ENCODE peak calls at places on chromosomes 11 and 22, in eight cellular contexts. R is OCI-LY7, A is AG04450, Z is brain microvascular endothelial cell, B is gastrocnemius medialis, E is heart left ventricle, V is heart right ventricle, H is tibial artery. T is an unnamed sample.

GRCh38 chr11:134592391-134592990 is 180.4 kb upstream of the B3GAT1 start:
- DNase-seq in E (no peak), B (no peak), A (no peak), V (no peak), H (no peak), R (peak), Z (peak), T (no peak)

GRCh38 chr22:42180349-42180842 is 49.8 kb upstream of the CYP2D6 start:
- DNase-seq in E (no peak), Z (no peak), R (no peak), H (peak), A (no peak), B (peak), V (no peak), T (peak)

GRCh38 chr11:60116996-60117790 is 28.7 kb downstream of the MS4A2 start:
- DNase-seq in E (no peak), B (no peak), H (no peak), A (no peak), V (no peak), R (no peak), Z (no peak), T (no peak)

GRCh38 chr11:128180446-128181089 is 406.8 kb downstream of the ETS1 start:
- DNase-seq in E (no peak), Z (peak), H (no peak), R (no peak), V (no peak), B (no peak), A (peak), T (no peak)

GRCh38 chr11:67367014-67367835 is 6.2 kb downstream of the CLCF1 start:
- DNase-seq in A (no peak), E (no peak), H (no peak), Z (no peak), B (no peak), V (no peak), R (no peak), T (no peak)

GRCh38 chr22:42645341-42645937 is 3.8 kb downstream of the CYB5R3 start:
- DNase-seq in H (no peak), B (no peak), E (no peak), Z (no peak), R (no peak), A (no peak), V (no peak), T (peak)

GRCh38 chr11:57349491-57350274 is 11.5 kb downstream of the P2RX3 start:
- DNase-seq in V (peak), H (no peak), B (peak), Z (no peak), E (peak), A (no peak), R (peak), T (peak)

GRCh38 chr11:92838655-92839334 is 130.7 kb upstream of the MTNR1B start:
- DNase-seq in V (no peak), Z (peak), H (no peak), B (no peak), R (no peak), A (no peak), E (no peak), T (no peak)

GRCh38 chr22:41361716-41362310 is 19.9 kb upstream of the TEF start:
- DNase-seq in E (no peak), V (no peak), Z (no peak), H (no peak), B (no peak), R (no peak), A (no peak), T (no peak)

GRCh38 chr11:123694551-123694950 is 40.1 kb upstream of the SCN3B start:
- DNase-seq in A (no peak), Z (no peak), H (no peak), E (no peak), B (no peak), V (no peak), R (no peak), T (no peak)

GRCh38 chr11:47020793-47021624 is 84.4 kb downstream of the CSTPP1 start:
- DNase-seq in A (no peak), E (no peak), H (no peak), R (no peak), Z (no peak), V (no peak), B (no peak), T (no peak)

GRCh38 chr11:10779086-10779485 is 28.0 kb downstream of the CTR9 start:
- DNase-seq in Z (no peak), E (no peak), H (no peak), A (no peak), B (no peak), V (no peak), R (no peak), T (no peak)

GRCh38 chr11:746289-747175 is 732 bp upstream of the TALDO1 start:
- DNase-seq in A (no peak), H (no peak), E (no peak), V (no peak), B (peak), R (peak), Z (no peak), T (no peak)

GRCh38 chr11:69962152-69962551 is 116.0 kb upstream of the ANO1 start:
- DNase-seq in R (no peak), H (no peak), B (no peak), V (no peak), A (no peak), E (peak), Z (peak), T (no peak)

GRCh38 chr11:121770933-121771332 is 318.2 kb upstream of the SORL1-AS1 start:
- DNase-seq in V (no peak), B (no peak), Z (no peak), R (no peak), H (no peak), A (no peak), E (no peak), T (no peak)

GRCh38 chr22:42904049-42904448 is 47.0 kb upstream of the ARFGAP3 start:
- DNase-seq in R (no peak), Z (no peak), V (no peak), A (no peak), H (no peak), B (no peak), E (no peak), T (no peak)

GRCh38 chr11:35030716-35031213 is 108.2 kb upstream of the CD44 start:
- DNase-seq in B (peak), Z (peak), R (no peak), E (peak), V (peak), H (peak), A (peak), T (peak)

GRCh38 chr22:50473088-50473487 is 1.7 kb downstream of the SBF1 start:
- DNase-seq in Z (no peak), E (no peak), V (peak), R (peak), A (no peak), B (no peak), H (no peak), T (no peak)

GRCh38 chr11:70270877-70271634 is 566 bp downstream of the PPFIA1 start:
- DNase-seq in V (peak), R (peak), A (peak), Z (peak), H (peak), B (peak), E (peak), T (peak)

GRCh38 chr11:23632293-23632692 is 772.0 kb upstream of the CCDC179 start:
- DNase-seq in B (no peak), A (no peak), Z (no peak), E (no peak), V (no peak), H (no peak), R (no peak), T (no peak)

GRCh38 chr11:133819114-133819513 is 26.2 kb downstream of the SPATA19 start:
- DNase-seq in E (no peak), V (no peak), B (no peak), R (no peak), H (no peak), Z (no peak), A (no peak), T (no peak)

GRCh38 chr11:46535688-46536087 is 58.1 kb downstream of the AMBRA1 start:
- DNase-seq in H (no peak), Z (no peak), E (no peak), V (no peak), A (no peak), B (no peak), R (no peak), T (no peak)

GRCh38 chr11:108278546-108278945 is 55.7 kb downstream of the ATM start:
- DNase-seq in B (no peak), V (no peak), A (no peak), H (no peak), R (no peak), Z (no peak), E (no peak), T (no peak)

GRCh38 chr11:16382638-16383380 is 26.5 kb upstream of the SOX6 start:
- DNase-seq in R (no peak), A (peak), E (no peak), V (no peak), B (no peak), H (no peak), Z (no peak), T (no peak)

GRCh38 chr11:32511926-32512325 is 71.7 kb upstream of the EIF3M start:
- DNase-seq in B (no peak), Z (no peak), R (no peak), A (no peak), E (no peak), V (no peak), H (no peak), T (no peak)

DNA sequence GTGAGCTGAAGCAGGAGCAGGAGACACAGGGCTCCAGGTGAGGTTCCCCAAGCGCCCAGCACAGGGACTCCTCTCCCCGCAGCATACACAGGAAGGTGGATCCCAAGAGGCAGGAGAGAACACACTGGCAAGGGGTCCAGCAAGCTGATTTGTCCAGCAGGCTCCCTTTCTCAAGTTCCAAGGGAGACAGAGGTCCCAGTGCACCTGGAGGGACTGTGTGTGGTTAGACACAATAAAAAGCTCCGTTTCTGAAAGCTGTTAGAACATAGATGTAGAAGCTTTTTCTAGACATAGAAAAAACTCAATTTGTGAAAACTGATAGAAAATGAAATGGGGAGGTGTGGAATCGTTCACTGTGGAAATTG is 1.8 kb downstream of the CALCB start:
- DNase-seq in A (no peak), R (no peak), V (no peak), Z (no peak), H (no peak), E (no peak), B (no peak), T (no peak)
- H3K4me3 ChIP-seq in A (no peak), R (no peak), V (no peak), Z (no peak), H (no peak), E (no peak), B (no peak), T (no peak)

GRCh38 chr11:105667441-105667840 is 57.6 kb downstream of the GRIA4 start:
- DNase-seq in A (no peak), H (no peak), V (no peak), Z (no peak), B (no peak), R (no peak), E (no peak), T (no peak)
- H3K27ac ChIP-seq in A (no peak), H (no peak), V (no peak), Z (no peak), B (no peak), R (no peak), E (no peak), T (no peak)

DNA sequence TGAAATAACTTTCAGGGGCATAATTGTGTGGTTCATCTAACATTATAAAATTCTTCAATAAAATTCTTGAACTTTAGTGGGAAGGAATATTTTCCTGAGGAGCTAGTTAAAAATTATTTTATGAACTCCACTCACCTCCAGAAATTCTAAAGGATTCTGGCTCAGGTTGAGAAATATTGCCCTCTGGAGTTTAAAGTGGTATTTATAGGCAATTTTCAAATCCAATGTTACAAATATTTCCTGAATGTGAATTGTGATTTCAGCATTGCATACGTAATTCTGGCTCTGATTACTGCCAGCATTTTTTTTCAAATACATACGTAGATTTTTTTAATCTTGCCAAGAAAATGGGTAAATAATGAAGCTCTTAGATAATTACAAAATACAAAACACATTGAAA is 598.2 kb upstream of the ANO3 start:
- DNase-seq in Z (no peak), A (no peak), B (no peak), V (no peak), H (no peak), E (no peak), R (no peak), T (no peak)
- TF ChIP-seq CTCF in Z (no peak), A (peak), B (no peak), V (peak), H (no peak), E (no peak), R (peak), T (no peak)

DNA sequence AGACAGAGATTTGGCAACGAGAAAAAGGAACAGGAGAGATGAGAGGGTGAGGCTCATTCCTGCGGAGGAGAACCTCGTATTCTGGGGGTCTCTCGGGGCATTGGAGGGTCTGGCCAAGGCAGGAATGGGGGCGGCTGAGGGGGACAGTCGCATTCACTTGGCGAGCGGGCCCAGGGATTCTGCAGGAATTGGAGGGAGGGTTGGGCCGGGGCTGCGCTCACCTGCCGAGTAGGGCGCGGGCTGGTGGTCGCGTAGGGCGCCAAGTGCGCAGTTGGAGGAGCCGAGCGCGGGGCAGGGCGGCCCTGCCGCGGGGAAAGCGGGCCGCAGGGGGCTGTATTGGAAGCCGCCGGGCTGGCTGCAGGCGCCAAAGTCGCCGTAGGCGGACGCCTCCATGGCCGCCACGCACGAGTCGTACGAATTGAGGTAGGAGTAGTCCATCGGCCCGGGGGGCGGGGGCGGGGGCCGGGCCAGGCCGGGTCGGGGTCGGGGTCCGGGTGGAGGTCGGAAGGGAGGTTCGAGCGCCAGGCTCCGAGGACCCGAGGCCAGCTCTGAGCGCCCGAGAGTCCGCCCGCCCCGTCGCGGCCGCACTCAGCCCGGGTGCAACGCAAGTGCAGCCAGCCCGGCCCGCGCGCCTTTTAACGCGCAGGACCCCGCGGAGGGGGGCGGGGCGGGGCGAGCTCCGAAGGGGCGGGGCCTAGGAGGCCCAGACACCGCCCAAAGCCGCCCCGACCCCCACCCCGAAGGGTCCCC is at the start of gene PHOX2A:
- DNase-seq in Z (no peak), R (no peak), A (no peak), V (no peak), E (no peak), B (no peak), H (no peak), T (no peak)
- H3K4me3 ChIP-seq in Z (peak), R (no peak), A (peak), V (peak), E (peak), B (no peak), H (peak), T (peak)

GRCh38 chr11:73294604-73295003 is 13.5 kb upstream of the ARHGEF17 start:
- DNase-seq in H (no peak), R (no peak), E (peak), V (no peak), A (no peak), B (no peak), Z (no peak), T (no peak)
- H3K27ac ChIP-seq in H (no peak), R (no peak), E (no peak), V (no peak), A (no peak), B (no peak), Z (no peak), T (no peak)

GRCh38 chr11:119493712-119494111 is 70.7 kb upstream of the THY1 start:
- DNase-seq in Z (peak), B (no peak), V (no peak), R (peak), E (no peak), H (no peak), A (no peak), T (no peak)
- TF ChIP-seq CTCF in Z (no peak), B (no peak), V (no peak), R (no peak), E (no peak), H (no peak), A (no peak), T (no peak)

GRCh38 chr22:35834080-35834479 is 116.4 kb downstream of the APOL5 start:
- DNase-seq in A (no peak), B (no peak), Z (no peak), V (no peak), H (no peak), E (no peak), R (no peak), T (no peak)
- H3K4me3 ChIP-seq in A (peak), B (no peak), Z (no peak), V (no peak), H (no peak), E (no peak), R (no peak), T (peak)

DNA sequence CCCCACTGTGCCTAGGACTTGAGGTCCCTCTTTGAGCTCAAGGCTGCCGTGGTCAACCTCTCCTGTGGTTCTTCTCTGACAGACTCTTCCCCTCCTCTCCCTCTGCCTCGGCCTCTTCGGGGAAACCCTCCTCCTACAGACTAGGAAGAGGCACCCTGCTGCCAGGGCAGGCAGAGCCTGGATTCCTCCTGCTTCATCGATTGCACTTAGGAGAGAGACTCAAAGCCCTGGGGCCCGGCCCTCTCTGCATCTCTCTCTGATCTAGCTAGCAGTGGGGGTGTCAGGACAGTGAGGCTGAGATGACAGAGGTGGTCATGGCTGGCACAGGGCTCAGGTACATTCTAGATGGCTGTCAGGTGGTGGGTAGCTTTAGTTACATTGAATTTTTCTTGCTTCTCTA is 63.6 kb upstream of the EMID1 start:
- DNase-seq in H (no peak), R (no peak), A (no peak), B (peak), V (no peak), E (no peak), Z (no peak), T (no peak)
- H3K27ac ChIP-seq in H (no peak), R (no peak), A (no peak), B (peak), V (no peak), E (no peak), Z (no peak), T (no peak)

GRCh38 chr11:19934828-19935259 is 222.2 kb downstream of the NAV2 start:
- DNase-seq in H (no peak), Z (peak), R (no peak), E (no peak), B (no peak), A (no peak), V (no peak), T (peak)
- TF ChIP-seq CTCF in H (no peak), Z (peak), R (no peak), E (no peak), B (no peak), A (no peak), V (no peak), T (no peak)

DNA sequence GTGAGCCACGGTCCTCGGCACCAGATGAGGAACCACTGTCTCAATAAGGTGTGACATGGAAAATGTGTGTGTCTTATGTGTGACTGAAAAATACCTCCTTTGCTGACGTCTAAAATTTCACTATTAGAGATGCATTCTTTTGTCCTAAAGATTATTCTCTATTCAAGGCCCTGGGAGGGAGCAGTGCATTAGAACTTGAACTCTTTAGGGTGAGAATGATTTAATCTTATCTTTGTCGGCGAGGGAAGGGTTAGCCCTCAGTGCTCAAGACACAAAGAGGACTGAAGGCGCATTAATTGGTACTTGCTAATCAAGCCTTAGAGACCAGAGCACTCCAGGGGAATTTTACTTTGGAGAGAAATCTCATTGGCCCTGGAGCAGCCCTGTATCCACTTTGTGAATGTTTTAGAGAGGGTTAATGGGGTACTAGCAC is 29.8 kb upstream of the PLET1 start:
- DNase-seq in B (no peak), H (no peak), V (no peak), Z (no peak), R (no peak), A (no peak), E (no peak), T (no peak)
- H3K4me3 ChIP-seq in B (peak), H (peak), V (peak), Z (peak), R (peak), A (peak), E (peak), T (peak)